ENCODE peak calls at places on chromosome 17, in eight cellular contexts. Y, M, F, Q, A, S, U and Z are unnamed samples. For H3K4me1 and H3K27me3, the result is how much of the 10 kb centered on the place peaks cover.

GRCh38 chr17:17551361-17551760 is 40.1 kb downstream of the PEMT start:
- DNase-seq in A (no peak), M (no peak), Q (peak), Y (no peak), F (no peak), U (peak), S (no peak), Z (peak)

GRCh38 chr17:81940538-81941483 is 3.7 kb upstream of the PYCR1 start:
- DNase-seq in A (no peak), Y (no peak), S (no peak), F (no peak), U (no peak), Q (no peak), M (no peak), Z (no peak)

GRCh38 chr17:8365143-8365542 is 11.4 kb downstream of the KRABD2 start:
- DNase-seq in A (no peak), U (no peak), M (no peak), Q (no peak), Y (no peak), F (no peak), S (no peak), Z (peak)

GRCh38 chr17:44828919-44829557 is 1.0 kb downstream of the GJC1 start:
- DNase-seq in F (no peak), A (no peak), U (no peak), M (no peak), Y (no peak), Q (no peak), S (peak), Z (no peak)

GRCh38 chr17:73391331-73392265 is 79.8 kb upstream of the CDC42EP4 start:
- DNase-seq in U (no peak), Q (no peak), M (no peak), A (no peak), S (no peak), Y (no peak), F (no peak), Z (no peak)

GRCh38 chr17:8462564-8462963 is 26.9 kb downstream of the NDEL1 start:
- DNase-seq in S (no peak), Q (no peak), F (no peak), M (no peak), Y (no peak), A (no peak), U (no peak), Z (no peak)

GRCh38 chr17:61803796-61804195 is 59.5 kb downstream of the BRIP1 start:
- DNase-seq in Q (no peak), F (no peak), Y (no peak), M (no peak), U (no peak), S (no peak), A (no peak), Z (no peak)

GRCh38 chr17:67635688-67636087 is 82.0 kb upstream of the NOL11 start:
- DNase-seq in S (no peak), Q (no peak), U (no peak), M (no peak), A (no peak), F (no peak), Y (no peak), Z (no peak)

GRCh38 chr17:17915183-17915582 is 57.0 kb downstream of the TOM1L2 start:
- DNase-seq in Y (no peak), U (no peak), A (no peak), M (peak), S (no peak), Q (no peak), F (no peak), Z (no peak)

GRCh38 chr17:42428141-42428944 is 5.3 kb upstream of the CAVIN1 start:
- DNase-seq in M (peak), S (no peak), F (peak), Y (peak), Q (peak), U (no peak), A (no peak), Z (no peak)

GRCh38 chr17:63024716-63025115 is 58.7 kb downstream of the TANC2 start:
- DNase-seq in A (no peak), S (no peak), U (no peak), M (no peak), Q (no peak), Y (no peak), F (no peak), Z (no peak)

GRCh38 chr17:28655160-28655559 is 6.5 kb downstream of the SDF2 start:
- DNase-seq in M (no peak), Y (no peak), Q (no peak), S (no peak), U (no peak), A (no peak), F (no peak), Z (no peak)

GRCh38 chr17:64149196-64149595 is 19.3 kb upstream of the ERN1 start:
- DNase-seq in A (no peak), M (no peak), Q (no peak), U (no peak), Y (no peak), F (no peak), S (no peak), Z (no peak)

GRCh38 chr17:10022416-10022815 is 117.3 kb upstream of the RCVRN start:
- DNase-seq in A (no peak), Y (no peak), F (no peak), M (no peak), Q (no peak), S (no peak), U (no peak), Z (no peak)

DNA sequence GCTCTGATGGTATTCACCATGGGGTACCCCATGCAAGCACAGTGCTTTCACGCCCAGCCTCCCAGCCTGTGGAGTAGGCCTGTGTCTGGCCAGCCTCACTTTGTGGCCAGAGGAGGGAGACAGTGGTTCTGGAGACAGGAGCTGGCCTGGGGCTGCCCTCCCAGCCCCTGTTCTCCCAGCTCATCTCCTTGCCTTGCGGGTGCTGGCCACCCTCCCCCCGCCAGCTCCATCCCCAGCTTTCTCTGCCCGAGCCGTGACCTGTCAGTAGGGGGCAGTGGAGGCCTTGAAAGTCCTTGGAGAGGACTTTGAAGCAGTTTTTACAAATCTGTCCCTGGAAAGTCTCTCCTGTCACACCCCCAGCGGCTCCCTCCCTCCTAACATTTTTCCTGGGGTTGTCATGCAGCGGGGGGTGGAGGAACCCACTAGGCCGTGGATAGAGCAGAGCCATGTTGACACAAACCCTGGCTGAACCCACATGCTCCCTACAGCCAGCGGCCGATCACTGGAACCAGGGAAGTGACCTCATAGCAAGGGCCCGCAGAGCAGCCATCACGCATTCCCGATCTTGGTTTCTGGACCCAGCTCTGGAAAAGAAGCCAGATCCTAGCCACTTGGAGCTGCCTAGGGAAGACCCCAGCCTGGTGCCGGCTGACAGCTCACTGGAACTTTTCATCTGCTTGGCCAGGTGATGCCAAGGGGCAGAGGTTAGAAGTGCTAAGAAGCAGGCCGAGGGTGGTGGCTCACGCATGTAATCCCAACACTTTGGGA is 289.4 kb downstream of the SEC14L1 start:
- DNase-seq in U (peak), S (peak), M (peak), A (no peak), F (peak), Q (peak), Y (peak), Z (peak)
- H3K4me1 ChIP-seq in U (half or more), S (under half), M (under half), A (half or more), F (half or more), Q (half or more), Y (under half), Z (half or more)

GRCh38 chr17:2025622-2026309 is 632 bp upstream of the RTN4RL1 start:
- DNase-seq in Q (peak), F (no peak), U (peak), Y (no peak), S (peak), M (peak), A (no peak), Z (peak)

GRCh38 chr17:2023256-2023655 is 1.9 kb downstream of the RTN4RL1 start:
- DNase-seq in F (no peak), U (peak), M (no peak), A (no peak), Y (no peak), S (no peak), Q (no peak), Z (no peak)

GRCh38 chr17:2023692-2024571 is 1.2 kb downstream of the RTN4RL1 start:
- DNase-seq in A (no peak), S (peak), F (peak), U (peak), Y (peak), M (peak), Q (peak), Z (peak)

GRCh38 chr17:2024572-2025219 is 438 bp downstream of the RTN4RL1 start:
- DNase-seq in S (no peak), Q (no peak), M (no peak), A (no peak), Y (no peak), F (no peak), U (peak), Z (no peak)

DNA sequence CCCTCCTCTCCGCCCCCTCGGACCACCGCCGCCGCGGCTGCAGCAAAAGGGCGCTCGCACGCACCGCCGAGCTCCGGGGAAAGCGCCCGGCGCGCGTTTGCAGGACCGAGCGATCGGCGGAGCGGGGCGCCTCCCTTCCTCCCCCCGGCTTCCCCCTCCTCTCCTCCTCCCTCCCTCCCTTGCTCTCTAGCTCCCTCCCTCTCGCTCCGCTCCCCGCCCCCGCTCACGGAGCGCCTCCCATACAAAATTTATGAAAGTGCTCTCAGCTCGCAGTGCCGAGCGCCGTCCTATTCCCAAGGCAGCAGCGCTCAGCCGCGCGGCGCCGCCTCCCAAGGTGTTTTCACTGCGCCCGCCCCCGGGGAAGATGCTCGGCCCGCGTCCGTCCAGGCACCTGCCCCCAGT is at the start of gene RTN4RL1:
- DNase-seq in Q (peak), U (peak), M (peak), S (peak), F (peak), A (no peak), Y (peak), Z (peak)
- H3K27me3 ChIP-seq in Q (under half), U (under half), M (under half), S (under half), F (under half), A (under half), Y (under half), Z (under half)

GRCh38 chr17:70920416-70920815 is 751.1 kb downstream of the KCNJ2 start:
- DNase-seq in S (no peak), Y (no peak), M (no peak), F (no peak), U (no peak), Q (no peak), A (no peak), Z (no peak)
- H3K4me1 ChIP-seq in S (under half), Y (under half), M (under half), F (under half), U (under half), Q (under half), A (under half), Z (under half)

GRCh38 chr17:49002331-49002730 is 5.1 kb downstream of the IGF2BP1 start:
- DNase-seq in Q (no peak), M (no peak), U (no peak), A (no peak), F (no peak), S (no peak), Y (no peak), Z (no peak)
- H3K27me3 ChIP-seq in Q (under half), M (half or more), U (half or more), A (under half), F (half or more), S (under half), Y (half or more), Z (under half)

DNA sequence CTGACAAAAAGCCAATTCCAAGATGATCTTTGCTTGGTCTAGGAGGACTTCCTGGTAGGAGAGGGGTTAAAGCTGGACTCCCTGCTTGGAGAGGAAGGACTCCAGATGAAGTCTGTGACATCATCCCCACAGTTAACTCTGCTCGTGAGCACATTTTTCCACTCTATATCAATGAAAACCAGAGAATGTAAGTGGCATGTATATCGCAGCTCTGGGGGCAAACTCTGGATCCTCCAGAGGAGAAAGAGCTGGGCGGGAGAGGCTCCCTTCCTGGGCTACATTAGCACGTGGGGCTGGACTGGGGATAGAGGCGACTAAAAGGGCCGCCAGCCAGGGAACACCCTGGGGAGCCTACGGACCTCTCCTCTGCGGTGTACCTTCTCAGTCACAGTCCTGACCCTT is 34.1 kb downstream of the HIC1 start:
- DNase-seq in Y (no peak), U (peak), A (no peak), Q (no peak), S (no peak), M (no peak), F (no peak), Z (peak)
- H3K4me1 ChIP-seq in Y (under half), U (half or more), A (half or more), Q (half or more), S (under half), M (under half), F (under half), Z (under half)

GRCh38 chr17:21467739-21468490 is 91.8 kb downstream of the KCNJ12 start:
- DNase-seq in A (no peak), Y (no peak), S (no peak), F (no peak), U (no peak), M (no peak), Q (no peak), Z (no peak)
- H3K27me3 ChIP-seq in A (under half), Y (under half), S (under half), F (under half), U (under half), M (under half), Q (under half), Z (under half)

DNA sequence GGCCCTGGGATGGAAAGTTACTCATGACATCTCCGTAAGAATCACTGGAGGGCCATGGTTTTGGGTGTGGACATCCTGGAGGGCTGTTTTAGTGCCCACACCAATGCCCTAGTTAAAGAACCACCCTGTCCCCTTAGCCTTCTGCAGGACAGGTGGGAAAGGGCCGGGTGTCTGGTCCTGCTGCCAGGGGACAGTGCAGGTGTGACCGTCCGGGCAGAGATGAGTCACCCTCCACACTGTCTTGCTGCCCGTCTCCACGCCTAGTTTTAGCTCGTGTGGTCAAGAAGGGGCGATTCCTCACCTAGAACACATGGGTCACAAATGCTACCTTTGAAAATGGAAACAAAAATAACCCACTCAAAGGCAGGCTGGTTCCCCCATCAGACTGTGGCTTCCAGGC is 17.0 kb downstream of the CEP295NL start:
- DNase-seq in M (no peak), S (no peak), U (no peak), A (no peak), F (no peak), Y (peak), Q (no peak), Z (no peak)
- H3K4me1 ChIP-seq in M (under half), S (under half), U (under half), A (half or more), F (under half), Y (under half), Q (under half), Z (under half)

GRCh38 chr17:48726916-48727286 is 1.6 kb downstream of the HOXB13 start:
- DNase-seq in A (no peak), S (no peak), Q (no peak), F (no peak), Y (no peak), U (no peak), M (peak), Z (no peak)
- H3K27me3 ChIP-seq in A (half or more), S (under half), Q (half or more), F (half or more), Y (under half), U (half or more), M (half or more), Z (half or more)